ENCODE peak calls at places on chromosomes 11 and 22, in six cellular contexts. Z is GM12878, K is H1, A is HCT116, J is HepG2, R is K562. U is an unnamed sample.
A peak's percentile ranks its signal among the peaks of the same experiment; 100 is the strongest.

GRCh38 chr11:13352711-13353110 is 75.1 kb downstream of the BMAL1 start:
- DNase-seq in Z (no peak), K (no peak), A (no peak), J (no peak), R (no peak), U (no peak)

GRCh38 chr11:61972112-61972795 is 4.8 kb upstream of the FTH1 start:
- DNase-seq in Z (no peak), K (no peak), A (no peak), J (no peak), R (no peak), U (no peak)

GRCh38 chr22:42439821-42440674 is 7.8 kb upstream of the NFAM1 start:
- DNase-seq in Z (no peak), K (no peak), A (no peak), J (no peak), R (no peak), U (no peak)

GRCh38 chr11:111361874-111362273 is 17.2 kb downstream of the POU2AF1 start:
- DNase-seq in Z (no peak), K (no peak), A (no peak), J (no peak), R (no peak), U (no peak)

GRCh38 chr11:81596709-81597108 is 1137.0 kb downstream of the FAM181B start:
- DNase-seq in Z (no peak), K (no peak), A (no peak), J (no peak), R (no peak), U (no peak)

GRCh38 chr22:47064416-47064815 is 302.0 kb downstream of the TBC1D22A start:
- DNase-seq in Z (no peak), K (no peak), A (no peak), J (no peak), R (no peak), U (no peak)

GRCh38 chr11:104573431-104573830 is 324.8 kb downstream of the CASP12 start:
- DNase-seq in Z (no peak), K (no peak), A (no peak), J (no peak), R (no peak), U (no peak)

GRCh38 chr11:17273668-17274321 is 2.7 kb upstream of the NUCB2 start:
- DNase-seq in Z (no peak), K (peak; percentile 52), A (no peak), J (no peak), R (no peak), U (no peak)

GRCh38 chr11:15607361-15608036 is 492.8 kb downstream of the INSC start:
- DNase-seq in Z (no peak), K (no peak), A (no peak), J (no peak), R (no peak), U (no peak)

GRCh38 chr11:70134490-70134889 is 56.4 kb downstream of the ANO1 start:
- DNase-seq in Z (no peak), K (no peak), A (no peak), J (no peak), R (no peak), U (no peak)

GRCh38 chr11:73496134-73496533 is 101.8 kb downstream of the FAM168A start:
- DNase-seq in Z (no peak), K (no peak), A (no peak), J (no peak), R (no peak), U (no peak)

GRCh38 chr22:22084089-22084711 is 101.6 kb upstream of the TOP3B start:
- DNase-seq in Z (no peak), K (no peak), A (no peak), J (no peak), R (no peak), U (no peak)

GRCh38 chr11:113623114-113623513 is 83.0 kb downstream of the TMPRSS5 start:
- DNase-seq in Z (no peak), K (no peak), A (no peak), J (no peak), R (no peak), U (no peak)

GRCh38 chr11:109911488-109911887 is 181.7 kb upstream of the ZC3H12C start:
- DNase-seq in Z (no peak), K (no peak), A (no peak), J (no peak), R (no peak), U (no peak)

GRCh38 chr22:44085743-44086741 is 61.9 kb downstream of the PARVB start:
- DNase-seq in Z (peak; percentile 27), K (no peak), A (peak; percentile 52), J (peak; percentile 43), R (peak; percentile 19), U (no peak)

GRCh38 chr11:99019676-99020075 is 1.1 kb upstream of the CNTN5 start:
- DNase-seq in Z (no peak), K (no peak), A (no peak), J (no peak), R (no peak), U (no peak)

GRCh38 chr22:22851969-22852368 is 35.6 kb upstream of the IGLL5 start:
- DNase-seq in Z (no peak), K (no peak), A (no peak), J (no peak), R (no peak), U (no peak)

GRCh38 chr11:25566298-25567200 is 765.4 kb upstream of the ANO3 start:
- DNase-seq in Z (no peak), K (no peak), A (no peak), J (no peak), R (no peak), U (no peak)
- TF ChIP-seq ZNF274 in Z (no peak), K (no peak), A (no peak), J (no peak), R (no peak), U (no peak)

GRCh38 chr22:35987487-35987886 is 41.1 kb downstream of the RBFOX2 start:
- DNase-seq in Z (no peak), K (no peak), A (no peak), J (peak; percentile 15), R (no peak), U (no peak)
- TF ChIP-seq ZNF274 in Z (no peak), K (no peak), A (no peak), J (no peak), R (no peak), U (no peak)

GRCh38 chr22:17705565-17706450 is 67.3 kb downstream of the BCL2L13 start:
- DNase-seq in Z (no peak), K (no peak), A (no peak), J (no peak), R (no peak), U (no peak)

GRCh38 chr22:17707526-17707925 is 66.7 kb downstream of the BID start:
- DNase-seq in Z (no peak), K (no peak), A (no peak), J (no peak), R (no peak), U (no peak)

GRCh38 chr22:17706947-17707346 is 67.3 kb downstream of the BID start:
- DNase-seq in Z (no peak), K (no peak), A (no peak), J (no peak), R (no peak), U (no peak)

GRCh38 chr22:17703811-17704210 is 65.3 kb downstream of the BCL2L13 start:
- DNase-seq in Z (no peak), K (no peak), A (no peak), J (no peak), R (no peak), U (no peak)

DNA sequence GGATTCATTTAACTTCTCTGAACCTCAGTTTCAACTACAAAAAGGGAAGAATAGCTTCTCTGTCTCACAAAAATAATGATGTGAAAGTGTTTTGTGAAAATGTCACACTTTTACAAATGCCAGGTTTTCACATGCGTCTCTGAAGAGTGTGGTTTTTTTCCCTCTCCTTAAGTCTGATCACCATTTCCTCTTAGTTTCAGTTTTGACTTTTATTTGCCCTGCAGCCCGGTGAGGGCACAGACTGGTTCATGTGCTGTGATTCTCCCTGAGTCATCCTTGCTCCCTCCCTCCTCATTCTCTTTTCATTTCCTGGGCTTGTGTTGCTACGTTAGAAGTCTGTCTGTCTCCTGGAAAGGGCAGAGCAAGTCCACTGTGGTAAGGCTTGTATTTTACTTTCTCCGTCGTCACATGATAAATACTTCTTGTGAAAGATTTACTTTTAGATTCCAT is 67.8 kb downstream of the BID start:
- DNase-seq in Z (peak; percentile 89), K (no peak), A (peak; percentile 54), J (peak; percentile 36), R (no peak), U (peak; percentile 28)
- TF ChIP-seq ZNF274 in Z (no peak), K (no peak), A (no peak), J (no peak), R (no peak), U (no peak)

DNA sequence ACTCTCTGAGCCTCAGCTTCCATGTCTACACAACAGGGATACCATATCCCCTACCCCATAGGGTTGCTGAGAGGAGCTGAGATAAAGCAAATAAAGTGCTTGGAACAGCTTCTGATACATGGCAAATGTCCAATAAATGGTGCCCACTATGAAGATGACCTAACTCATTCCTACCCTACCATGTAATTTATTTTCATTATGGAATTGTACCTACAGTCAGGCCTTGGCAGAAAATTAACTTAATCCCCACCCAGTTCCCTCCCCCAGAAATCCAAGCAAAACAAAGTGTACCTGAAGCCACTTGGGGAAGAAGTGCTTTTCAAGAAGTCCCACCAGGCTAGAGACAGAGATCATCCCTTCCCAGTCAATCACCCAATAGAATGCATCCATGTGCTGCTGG is 10.8 kb downstream of the SRRD start:
- DNase-seq in Z (no peak), K (no peak), A (no peak), J (no peak), R (no peak), U (no peak)
- TF ChIP-seq ZNF274 in Z (no peak), K (no peak), A (no peak), J (no peak), R (no peak), U (no peak)

DNA sequence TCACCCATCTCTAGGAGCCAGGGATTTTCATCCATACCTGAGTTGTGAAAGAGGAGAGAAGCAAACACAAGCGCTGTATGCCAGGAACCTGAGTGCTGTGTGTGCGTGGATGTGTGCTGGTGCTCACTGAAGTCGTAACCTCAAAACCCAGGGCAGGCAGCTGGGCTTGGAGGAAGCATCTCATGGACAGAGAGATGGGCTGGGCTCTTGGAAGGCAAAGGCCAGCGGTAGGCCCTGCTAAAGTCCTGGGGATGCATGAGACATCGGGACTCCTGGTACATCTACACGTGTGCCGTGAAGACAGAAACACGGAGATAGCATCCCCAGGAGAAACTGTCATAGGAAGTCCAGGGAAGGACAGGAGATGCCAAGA is 1.5 kb upstream of the NPTXR start:
- DNase-seq in Z (no peak), K (no peak), A (no peak), J (no peak), R (no peak), U (no peak)
- TF ChIP-seq ZNF274 in Z (no peak), K (no peak), A (no peak), J (no peak), R (no peak), U (no peak)

GRCh38 chr22:24550028-24550901 is 4.7 kb downstream of the GUCD1 start:
- DNase-seq in Z (no peak), K (no peak), A (no peak), J (peak; percentile 99), R (no peak), U (no peak)
- TF ChIP-seq ZNF274 in Z (no peak), K (no peak), A (no peak), J (no peak), R (no peak), U (no peak)

GRCh38 chr11:122207921-122208764 is 92.1 kb upstream of the BLID start:
- DNase-seq in Z (no peak), K (no peak), A (no peak), J (no peak), R (no peak), U (no peak)
- TF ChIP-seq ZNF274 in Z (no peak), K (no peak), A (no peak), J (no peak), R (no peak), U (no peak)

GRCh38 chr22:37843746-37844089 is 416 bp downstream of the ANKRD54 start:
- DNase-seq in Z (no peak), K (no peak), A (no peak), J (no peak), R (peak; percentile 69), U (no peak)
- TF ChIP-seq ZNF274 in Z (no peak), K (no peak), A (no peak), J (no peak), R (no peak), U (no peak)